ENCODE peak calls at places on chromosomes 6 and 20, in ten cellular contexts. S is Calu3, N is tibial nerve, W is GM12865, H is right lobe of liver, L is left lung, F is OCI-LY7, D is BJ, C is vagina, T is HL-60. V is an unnamed sample.

GRCh38 chr6:40912158-40912946 is 126.7 kb downstream of the UNC5CL start:
- DNase-seq in L (no peak), N (no peak), H (no peak), C (no peak), T (peak; percentile 27), W (peak; percentile 81), F (peak; percentile 10), D (no peak), S (peak; percentile 72), V (no peak)

GRCh38 chr6:40482532-40482931 is 104.6 kb downstream of the LRFN2 start:
- DNase-seq in N (no peak), S (no peak), L (no peak), H (no peak), F (no peak), D (no peak), T (no peak), C (no peak), W (no peak), V (no peak)

GRCh38 chr20:62352402-62353288 is 14.5 kb downstream of the LAMA5 start:
- DNase-seq in F (no peak), L (no peak), S (no peak), W (no peak), C (no peak), D (no peak), T (no peak), H (peak; percentile 91), N (no peak), V (no peak)

GRCh38 chr6:148316308-148316707 is 26.3 kb upstream of the SASH1 start:
- DNase-seq in L (no peak), C (no peak), W (no peak), D (no peak), H (no peak), F (no peak), T (no peak), S (no peak), N (no peak), V (no peak)

GRCh38 chr6:38799529-38800184 is 84.5 kb downstream of the DNAH8 start:
- DNase-seq in H (no peak), W (no peak), N (no peak), C (no peak), T (no peak), F (no peak), L (no peak), S (no peak), D (no peak), V (no peak)

GRCh38 chr6:31782126-31782941 is 5.2 kb upstream of the VWA7 start:
- DNase-seq in H (no peak), T (no peak), S (no peak), F (no peak), C (no peak), N (no peak), W (no peak), L (no peak), D (no peak), V (no peak)

GRCh38 chr6:15879372-15880261 is 216.8 kb upstream of the DTNBP1 start:
- DNase-seq in L (no peak), S (no peak), W (peak; percentile 91), T (peak; percentile 42), D (no peak), F (peak; percentile 31), N (peak; percentile 46), H (no peak), C (no peak), V (no peak)

GRCh38 chr6:21636876-21637275 is 43.3 kb downstream of the SOX4 start:
- DNase-seq in C (no peak), W (no peak), T (no peak), F (no peak), L (no peak), H (no peak), D (no peak), S (no peak), N (no peak), V (no peak)

GRCh38 chr6:123546537-123546936 is 90.2 kb downstream of the TRDN start:
- DNase-seq in N (no peak), H (no peak), S (no peak), F (no peak), D (no peak), T (no peak), C (no peak), W (no peak), L (no peak), V (no peak)

GRCh38 chr6:146258206-146258605 is 229.3 kb downstream of the GRM1 start:
- DNase-seq in C (no peak), N (no peak), F (no peak), T (no peak), L (no peak), S (no peak), W (no peak), H (no peak), D (no peak), V (no peak)

GRCh38 chr6:126396131-126396530 is 56.2 kb downstream of the CENPW start:
- DNase-seq in W (no peak), N (no peak), D (no peak), L (no peak), S (no peak), T (no peak), F (no peak), H (no peak), C (no peak), V (no peak)

GRCh38 chr6:163338671-163339405 is 75.7 kb upstream of the QKI start:
- DNase-seq in T (no peak), F (no peak), C (no peak), D (no peak), H (no peak), L (peak; percentile 30), W (no peak), S (no peak), N (no peak), V (no peak)

GRCh38 chr6:33597551-33598322 is 17.7 kb upstream of the BAK1 start:
- DNase-seq in D (no peak), C (no peak), L (no peak), T (no peak), W (no peak), S (no peak), F (no peak), H (no peak), N (no peak), V (no peak)

GRCh38 chr6:56048601-56049000 is 173.2 kb upstream of the BMP5 start:
- DNase-seq in N (no peak), T (no peak), H (no peak), L (no peak), S (no peak), F (no peak), C (no peak), W (no peak), D (no peak), V (no peak)

GRCh38 chr6:129713806-129714338 is 3.9 kb upstream of the ARHGAP18 start:
- DNase-seq in D (no peak), T (no peak), L (no peak), W (no peak), H (no peak), N (no peak), F (no peak), C (no peak), S (no peak), V (no peak)

GRCh38 chr20:4617484-4617883 is 104.2 kb upstream of the PRND start:
- DNase-seq in W (no peak), D (no peak), S (no peak), F (no peak), N (no peak), T (no peak), H (no peak), C (no peak), L (no peak), V (no peak)

GRCh38 chr6:25363429-25363828 is 84.3 kb downstream of the CARMIL1 start:
- DNase-seq in H (no peak), C (no peak), L (no peak), T (no peak), F (peak; percentile 47), D (no peak), N (no peak), S (no peak), W (no peak), V (no peak)

GRCh38 chr6:108164815-108165706 is 761 bp upstream of the NR2E1 start:
- DNase-seq in L (no peak), F (no peak), S (no peak), T (no peak), W (no peak), C (peak; percentile 71), H (no peak), D (no peak), N (no peak), V (no peak)

GRCh38 chr6:108163644-108164536 is 1.9 kb upstream of the NR2E1 start:
- DNase-seq in C (peak; percentile 52), F (no peak), N (no peak), H (no peak), L (no peak), D (no peak), S (no peak), T (no peak), W (no peak), V (no peak)

GRCh38 chr6:108161724-108162282 is 4.0 kb upstream of the NR2E1 start:
- DNase-seq in W (no peak), N (no peak), F (no peak), S (no peak), D (no peak), H (no peak), T (no peak), C (no peak), L (no peak), V (no peak)

GRCh38 chr6:108164537-108164814 is 1.3 kb upstream of the NR2E1 start:
- DNase-seq in T (no peak), N (no peak), C (no peak), W (no peak), S (no peak), D (no peak), H (no peak), L (no peak), F (no peak), V (no peak)

GRCh38 chr6:108163267-108163643 is 2.6 kb upstream of the NR2E1 start:
- DNase-seq in H (no peak), C (peak; percentile 44), S (no peak), D (no peak), F (peak; percentile 5), T (no peak), N (no peak), L (no peak), W (no peak), V (no peak)
- TF ChIP-seq CTCF in H (no peak), C (no peak), S (no peak), D (no peak), F (no peak), T (no peak), N (peak; percentile 9), L (no peak), W (peak; percentile 31), V (peak; percentile 29)

GRCh38 chr6:63441266-63441956 is 121.6 kb upstream of the LGSN start:
- DNase-seq in S (no peak), D (no peak), H (no peak), F (peak; percentile 77), W (peak; percentile 63), C (no peak), N (no peak), T (no peak), L (peak; percentile 39), V (no peak)
- TF ChIP-seq CTCF in S (no peak), D (no peak), H (no peak), F (peak; percentile 58), W (no peak), C (no peak), N (no peak), T (no peak), L (no peak), V (no peak)

GRCh38 chr6:156852147-156852857 is 75.1 kb downstream of the ARID1B start:
- DNase-seq in W (peak; percentile 81), C (no peak), N (no peak), T (no peak), F (peak; percentile 90), L (no peak), S (no peak), D (no peak), H (no peak), V (no peak)
- TF ChIP-seq CTCF in W (no peak), C (no peak), N (no peak), T (no peak), F (no peak), L (no peak), S (no peak), D (no peak), H (no peak), V (no peak)

GRCh38 chr6:11413112-11413687 is 124.3 kb upstream of the TMEM170B start:
- DNase-seq in W (peak; percentile 48), T (no peak), F (no peak), H (no peak), L (no peak), N (no peak), S (no peak), D (no peak), C (no peak), V (no peak)
- TF ChIP-seq CTCF in W (peak; percentile 7), T (no peak), F (peak; percentile 44), H (no peak), L (no peak), N (no peak), S (no peak), D (no peak), C (no peak), V (no peak)